ENCODE peak calls at places on chromosomes 2 and 18, in five cellular contexts. U is IMR-90, G is neuronal stem cell, C is mesenchymal stem cell, H is H1. O is an unnamed sample.

GRCh38 chr2:217611056-217611455 is 391.7 kb downstream of the TNS1 start:
- DNase-seq in H (no peak), U (no peak), G (no peak), C (no peak), O (no peak)

GRCh38 chr2:205686231-205687017 is 4.1 kb downstream of the NRP2 start:
- DNase-seq in H (peak; percentile 59), U (peak; percentile 35), C (peak; percentile 66), G (no peak), O (peak; percentile 51)

GRCh38 chr2:85326946-85327756 is 638 bp downstream of the TGOLN2 start:
- DNase-seq in U (peak; percentile 45), H (no peak), C (peak; percentile 59), G (peak; percentile 33), O (peak; percentile 41)

GRCh38 chr18:56545539-56545938 is 92.9 kb downstream of the TXNL1 start:
- DNase-seq in U (no peak), C (no peak), G (no peak), H (no peak), O (no peak)

GRCh38 chr2:241217320-241218031 is 29.0 kb downstream of the ANO7 start:
- DNase-seq in C (peak; percentile 86), U (peak; percentile 72), H (peak; percentile 80), G (peak; percentile 71), O (peak; percentile 83)

GRCh38 chr2:172242968-172243367 is 140.3 kb upstream of the DLX2 start:
- DNase-seq in U (no peak), H (no peak), C (no peak), G (no peak), O (no peak)

GRCh38 chr2:195824478-195824877 is 167.5 kb downstream of the SLC39A10 start:
- DNase-seq in H (no peak), C (no peak), G (no peak), U (peak; percentile 23), O (no peak)

GRCh38 chr2:134679740-134680139 is 39.1 kb downstream of the TMEM163 start:
- DNase-seq in H (no peak), U (no peak), G (no peak), C (no peak), O (no peak)

GRCh38 chr2:70471129-70471528 is 82.5 kb downstream of the TGFA start:
- DNase-seq in U (no peak), H (no peak), G (no peak), C (no peak), O (no peak)

GRCh38 chr2:188813315-188813714 is 160.9 kb upstream of the COL3A1 start:
- DNase-seq in C (no peak), U (peak; percentile 82), G (no peak), H (no peak), O (no peak)

GRCh38 chr18:13447621-13448020 is 229.1 kb downstream of the LDLRAD4 start:
- DNase-seq in C (peak; percentile 48), U (peak; percentile 48), G (no peak), H (no peak), O (peak; percentile 47)

GRCh38 chr2:215606219-215606618 is 170.4 kb upstream of the FN1 start:
- DNase-seq in U (no peak), G (no peak), C (no peak), H (no peak), O (no peak)
- H2BK120ac ChIP-seq in U (no peak overlapping the region), G (no peak overlapping the region), C (no peak overlapping the region), H (no peak overlapping the region), O (no peak overlapping the region)

GRCh38 chr2:219496247-219496646 is 2.4 kb upstream of the GMPPA start:
- DNase-seq in H (no peak), G (no peak), C (no peak), U (no peak), O (no peak)

GRCh38 chr2:219498280-219499057 is at the start of gene GMPPA:
- DNase-seq in H (peak; percentile 97), G (peak; percentile 96), C (peak; percentile 99), U (peak; percentile 99), O (peak; percentile 99)

GRCh38 chr2:219499058-219499307 is 292 bp downstream of the GMPPA start:
- DNase-seq in G (no peak), H (no peak), U (no peak), C (no peak), O (no peak)

GRCh38 chr2:219496781-219497494 is 1.8 kb upstream of the GMPPA start:
- DNase-seq in H (no peak), G (no peak), U (no peak), C (peak; percentile 21), O (no peak)

GRCh38 chr2:219497495-219498279 is 1.0 kb upstream of the GMPPA start:
- DNase-seq in G (no peak), H (peak; percentile 76), C (peak; percentile 90), U (peak; percentile 74), O (peak; percentile 76)
- H2BK120ac ChIP-seq in G (no peak overlapping the region), H (no peak overlapping the region), C (peak overlapping the region; percentile 24), U (peak overlapping the region; percentile 55), O (no peak overlapping the region)

DNA sequence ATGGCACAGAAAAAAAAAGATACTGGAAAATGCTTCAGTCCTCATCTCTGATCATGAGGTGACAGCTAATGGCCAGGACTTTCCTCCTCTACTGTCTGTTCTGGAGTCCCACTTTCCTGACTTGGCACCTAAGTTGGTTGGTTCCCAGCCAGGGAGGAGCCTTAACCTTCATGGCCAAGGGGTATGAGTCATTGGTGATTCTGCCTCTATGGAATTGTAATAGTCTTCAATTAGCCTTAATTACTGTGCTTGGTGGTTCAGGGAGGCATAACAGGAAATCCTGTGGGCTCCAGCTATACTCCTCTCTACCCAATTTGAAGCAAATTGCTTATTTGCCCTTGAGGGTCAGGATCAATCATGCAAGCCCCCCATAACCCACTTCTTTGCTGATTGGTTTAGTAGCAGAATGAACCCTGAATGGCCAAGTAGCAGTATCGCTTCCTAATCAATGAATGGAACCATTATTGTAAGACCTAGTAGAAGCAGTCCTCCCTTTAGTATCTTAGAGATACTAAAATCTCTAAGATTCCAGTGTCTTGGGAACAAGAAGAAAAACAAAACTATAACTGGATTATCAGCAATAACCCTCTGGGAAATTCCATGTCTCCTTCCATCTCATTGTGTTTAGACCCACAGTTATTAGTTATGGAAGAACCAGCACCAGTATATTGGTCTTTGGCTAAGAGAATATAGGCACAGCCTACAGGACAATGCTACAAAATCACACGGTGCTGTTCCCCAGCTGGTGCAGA is 109.0 kb downstream of the COL6A3 start:
- DNase-seq in H (no peak), U (peak; percentile 87), C (peak; percentile 73), G (no peak), O (no peak)
- H2BK120ac ChIP-seq in H (no peak overlapping the region), U (peak overlapping the region; percentile 97), C (peak overlapping the region; percentile 56), G (no peak overlapping the region), O (no peak overlapping the region)

GRCh38 chr2:43248621-43249020 is 22.2 kb upstream of the ZFP36L2 start:
- DNase-seq in G (no peak), C (no peak), U (no peak), H (no peak), O (no peak)
- H2BK120ac ChIP-seq in G (no peak overlapping the region), C (no peak overlapping the region), U (no peak overlapping the region), H (no peak overlapping the region), O (no peak overlapping the region)

DNA sequence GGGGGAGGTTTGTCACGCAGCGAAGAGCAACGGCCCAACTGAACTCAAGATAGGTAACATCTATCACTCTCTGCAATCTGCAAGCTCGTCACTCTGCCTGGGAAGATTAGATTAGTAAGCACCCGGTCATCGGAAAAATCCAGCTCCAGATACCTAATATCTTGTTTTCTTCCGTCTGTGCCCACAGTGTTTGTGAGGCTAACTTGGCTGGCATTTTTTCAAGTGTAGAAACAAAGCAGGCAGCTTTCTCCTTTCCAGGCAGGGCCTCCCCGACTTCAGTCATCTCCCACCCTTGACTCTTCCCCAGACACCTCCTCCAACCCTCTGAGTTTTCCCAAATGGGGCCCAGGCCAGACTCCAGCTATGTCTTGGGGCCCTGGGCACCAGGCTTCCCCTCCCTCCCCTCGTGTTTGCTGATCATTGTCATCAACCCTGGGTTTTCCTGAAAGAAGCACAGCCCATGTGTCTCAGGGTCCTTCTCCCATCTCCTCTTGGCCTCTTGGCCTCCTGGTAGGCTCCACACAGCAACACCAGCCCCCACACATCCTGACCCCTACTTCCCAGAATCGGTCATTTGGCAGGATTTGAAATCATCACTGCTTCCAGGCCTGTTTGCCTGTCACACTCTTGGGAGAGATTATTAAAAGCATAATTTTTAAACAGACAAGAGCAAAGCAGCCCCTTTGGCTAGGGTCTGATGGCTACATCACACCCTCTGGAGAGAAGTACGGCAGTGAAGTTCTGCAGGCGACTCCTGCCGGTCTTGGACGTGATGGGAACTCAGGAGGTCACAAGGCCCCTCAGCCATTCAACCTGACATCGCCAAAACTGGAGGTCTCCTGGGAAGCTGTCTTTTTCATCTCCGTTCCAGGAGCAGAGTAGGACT is 144.9 kb upstream of the ID2 start:
- DNase-seq in G (no peak), H (no peak), U (peak; percentile 20), C (peak; percentile 18), O (no peak)
- H2BK120ac ChIP-seq in G (no peak overlapping the region), H (no peak overlapping the region), U (no peak overlapping the region), C (no peak overlapping the region), O (no peak overlapping the region)

GRCh38 chr18:74745658-74746403 is 148.2 kb downstream of the ZNF407 start:
- DNase-seq in H (no peak), C (peak; percentile 67), U (peak; percentile 86), G (no peak), O (no peak)
- H2BK120ac ChIP-seq in H (no peak overlapping the region), C (no peak overlapping the region), U (peak overlapping the region; percentile 84), G (no peak overlapping the region), O (no peak overlapping the region)

DNA sequence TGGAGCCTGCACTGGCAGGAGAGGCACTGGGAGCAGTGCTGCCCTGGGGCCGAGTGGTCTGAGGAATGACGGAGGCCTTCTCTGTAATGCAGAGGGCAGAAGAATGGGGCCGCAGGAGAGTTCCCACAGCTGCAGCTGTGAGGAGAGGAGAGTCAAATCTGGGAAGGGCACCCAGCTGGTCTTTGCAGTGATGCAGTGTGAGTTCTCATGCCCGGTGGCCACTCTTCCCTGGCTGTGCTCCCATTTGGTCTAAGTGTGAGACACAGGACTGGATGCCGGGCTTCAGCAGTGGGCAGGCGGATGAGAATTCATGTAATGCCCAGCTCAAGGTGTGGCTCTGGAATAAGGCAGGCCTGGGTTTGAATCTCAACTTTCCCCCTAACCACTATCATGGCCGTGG is 71.4 kb downstream of the ACKR3 start:
- DNase-seq in H (no peak), U (no peak), G (no peak), C (no peak), O (no peak)
- H2BK120ac ChIP-seq in H (no peak overlapping the region), U (peak overlapping the region; percentile 33), G (no peak overlapping the region), C (no peak overlapping the region), O (no peak overlapping the region)

O was measured in H9.